ENCODE peak calls at places on chromosomes 6 and 20, in four cellular contexts. D, M, S and C are unnamed samples.
A peak's percentile ranks its signal among the peaks of the same experiment; 100 is the strongest.

GRCh38 chr20:50283922-50284810 is 93.5 kb downstream of the CEBPB start:
- DNase-seq in D (no peak), M (peak; percentile 79), S (peak; percentile 70), C (peak; percentile 79)

GRCh38 chr20:24676353-24676977 is 207.0 kb downstream of the SYNDIG1 start:
- DNase-seq in D (no peak), M (no peak), S (no peak), C (no peak)

GRCh38 chr20:31572042-31572700 is 32.9 kb upstream of the ID1 start:
- DNase-seq in D (no peak), M (no peak), S (no peak), C (no peak)

GRCh38 chr20:48153523-48153922 is 368.2 kb upstream of the SULF2 start:
- DNase-seq in D (no peak), M (no peak), S (peak; percentile 47), C (no peak)

GRCh38 chr6:26295691-26296555 is 69.1 kb upstream of the BTN3A2 start:
- DNase-seq in D (no peak), M (no peak), S (peak; percentile 93), C (peak; percentile 75)

GRCh38 chr20:50302463-50303041 is 111.9 kb downstream of the CEBPB start:
- DNase-seq in D (no peak), M (no peak), S (no peak), C (no peak)

GRCh38 chr6:138957484-138957883 is 30.6 kb downstream of the REPS1 start:
- DNase-seq in D (no peak), M (no peak), S (no peak), C (no peak)

GRCh38 chr6:123945386-123945785 is 141.7 kb downstream of the NKAIN2 start:
- DNase-seq in D (no peak), M (no peak), S (no peak), C (no peak)

GRCh38 chr20:49687595-49688567 is 25.8 kb downstream of the B4GALT5 start:
- DNase-seq in D (no peak), M (no peak), S (no peak), C (no peak)

GRCh38 chr6:20811112-20811746 is 277.0 kb downstream of the CDKAL1 start:
- DNase-seq in D (no peak), M (no peak), S (peak; percentile 98), C (peak; percentile 72)

GRCh38 chr20:63114693-63115069 is 101.2 kb downstream of the YTHDF1 start:
- DNase-seq in D (no peak), M (no peak), S (no peak), C (peak; percentile 28)

GRCh38 chr20:54177378-54177777 is 3.6 kb upstream of the CYP24A1 start:
- DNase-seq in D (no peak), M (no peak), S (no peak), C (no peak)

GRCh38 chr20:63118786-63119450 is 97.0 kb downstream of the YTHDF1 start:
- DNase-seq in D (no peak), M (no peak), S (no peak), C (no peak)

GRCh38 chr20:6519556-6519955 is 247.9 kb upstream of the BMP2 start:
- DNase-seq in D (no peak), M (no peak), S (peak; percentile 84), C (no peak)

GRCh38 chr20:63286781-63287696 is 5.9 kb upstream of the COL20A1 start:
- DNase-seq in D (no peak), M (no peak), S (no peak), C (no peak)

GRCh38 chr6:16769131-16769985 is 8.1 kb upstream of the ATXN1 start:
- DNase-seq in D (peak; percentile 64), M (peak; percentile 77), S (peak; percentile 83), C (peak; percentile 79)

GRCh38 chr20:40763646-40764295 is 74.7 kb upstream of the MAFB start:
- DNase-seq in D (no peak), M (no peak), S (no peak), C (no peak)

GRCh38 chr6:19803331-19804330 is 33.5 kb upstream of the ID4 start:
- DNase-seq in D (no peak), M (no peak), S (peak; percentile 7), C (no peak)

GRCh38 chr6:39665871-39666270 is 59.3 kb downstream of the KIF6 start:
- DNase-seq in D (no peak), M (no peak), S (no peak), C (no peak)

GRCh38 chr6:47242483-47243386 is 67.0 kb downstream of the TNFRSF21 start:
- DNase-seq in D (peak; percentile 27), M (peak; percentile 88), S (peak; percentile 93), C (peak; percentile 93)

GRCh38 chr6:14816106-14816864 is 429.6 kb upstream of the JARID2 start:
- DNase-seq in D (no peak), M (no peak), S (no peak), C (no peak)

GRCh38 chr20:50680106-50680960 is 11.0 kb downstream of the RIPOR3 start:
- DNase-seq in D (no peak), M (no peak), S (peak; percentile 81), C (peak; percentile 83)

GRCh38 chr6:44150317-44150917 is 8.2 kb upstream of the CAPN11 start:
- DNase-seq in D (no peak), M (no peak), S (no peak), C (no peak)

GRCh38 chr20:35503841-35504460 is 25.5 kb downstream of the C20orf173 start:
- DNase-seq in D (no peak), M (no peak), S (no peak), C (no peak)

GRCh38 chr6:34645627-34646026 is 50.9 kb downstream of the ILRUN start:
- DNase-seq in D (no peak), M (no peak), S (no peak), C (no peak)

GRCh38 chr6:22350109-22350508 is 53.3 kb upstream of the PRL start:
- DNase-seq in D (no peak), M (no peak), S (no peak), C (no peak)

GRCh38 chr6:20711518-20711917 is 177.3 kb downstream of the CDKAL1 start:
- DNase-seq in D (no peak), M (no peak), S (no peak), C (no peak)

GRCh38 chr20:11917663-11918062 is at the start of gene BTBD3:
- DNase-seq in D (no peak), M (peak; percentile 51), S (peak; percentile 76), C (no peak)

GRCh38 chr6:166627875-166628849 is 1.1 kb upstream of the RPS6KA2 start:
- DNase-seq in D (peak; percentile 29), M (peak; percentile 75), S (peak; percentile 61), C (peak; percentile 54)

GRCh38 chr6:41321183-41321582 is 14.2 kb upstream of the NCR2 start:
- DNase-seq in D (no peak), M (no peak), S (no peak), C (no peak)

GRCh38 chr6:53171605-53172467 is 23.2 kb upstream of the GCM1 start:
- DNase-seq in D (peak; percentile 86), M (peak; percentile 92), S (peak; percentile 83), C (peak; percentile 92)

GRCh38 chr6:56821005-56821432 is 133.9 kb upstream of the BEND6 start:
- DNase-seq in D (no peak), M (no peak), S (no peak), C (no peak)

GRCh38 chr20:47754301-47754700 is 31.0 kb downstream of the SULF2 start:
- DNase-seq in D (no peak), M (no peak), S (no peak), C (no peak)

GRCh38 chr6:53143710-53144109 is 4.9 kb downstream of the GCM1 start:
- DNase-seq in D (no peak), M (no peak), S (no peak), C (no peak)

GRCh38 chr6:26109776-26110175 is 22.5 kb downstream of the HFE start:
- DNase-seq in D (no peak), M (no peak), S (no peak), C (no peak)

GRCh38 chr6:33313105-33313708 is 671 bp downstream of the TAPBP start:
- DNase-seq in D (no peak), M (no peak), S (peak; percentile 44), C (peak; percentile 51)